ENCODE peak calls at places on chromosomes 4 and X, in four cellular contexts. Q is K562, Z is HepG2, I is GM12878. C is an unnamed sample.

GRCh38 chr4:25667931-25668557 is 12.4 kb downstream of the SLC34A2 start:
- DNase-seq in I (no peak), Q (no peak), Z (peak), C (peak)

GRCh38 chr4:7206385-7206784 is 14.0 kb downstream of the SORCS2 start:
- DNase-seq in Z (no peak), I (no peak), Q (peak), C (no peak)

GRCh38 chr4:76198411-76199237 is 15.0 kb downstream of the SCARB2 start:
- DNase-seq in Q (peak), I (peak), Z (no peak), C (peak)

GRCh38 chrX:7889680-7890079 is 37.5 kb downstream of the PNPLA4 start:
- DNase-seq in Z (no peak), I (no peak), Q (no peak), C (no peak)

GRCh38 chrX:77779695-77780094 is 6.3 kb downstream of the ATRX start:
- DNase-seq in Z (no peak), Q (no peak), I (no peak), C (no peak)

GRCh38 chr4:57109847-57110634 is at the start of gene IGFBP7:
- DNase-seq in I (no peak), Q (peak), Z (no peak), C (peak)

GRCh38 chr4:26161030-26161824 is 159.6 kb upstream of the RBPJ start:
- DNase-seq in Q (no peak), I (no peak), Z (peak), C (peak)

GRCh38 chr4:146520894-146521542 is 722 bp downstream of the SLC10A7 start:
- DNase-seq in Q (peak), I (peak), Z (peak), C (peak)

GRCh38 chr4:122403860-122404259 is 25.0 kb downstream of the ADAD1 start:
- DNase-seq in Q (no peak), Z (no peak), I (no peak), C (no peak)

GRCh38 chr4:159048166-159048886 is 54.6 kb upstream of the RAPGEF2 start:
- DNase-seq in I (no peak), Z (peak), Q (peak), C (peak)

GRCh38 chr4:24973471-24974251 is 57.1 kb downstream of the LGI2 start:
- DNase-seq in Z (peak), Q (no peak), I (no peak), C (no peak)

GRCh38 chrX:76555816-76556215 is 128.3 kb downstream of the MAGEE1 start:
- DNase-seq in I (no peak), Q (peak), Z (peak), C (peak)

GRCh38 chrX:48902135-48902534 is 4.4 kb downstream of the PQBP1 start:
- DNase-seq in I (no peak), Q (no peak), Z (no peak), C (no peak)

GRCh38 chrX:9952313-9952712 is 14.8 kb upstream of the CLDN34 start:
- DNase-seq in Q (no peak), I (no peak), Z (peak), C (no peak)

GRCh38 chrX:9953396-9953795 is 13.8 kb upstream of the CLDN34 start:
- DNase-seq in I (no peak), Q (no peak), Z (no peak), C (no peak)

GRCh38 chrX:9943420-9943819 is 23.7 kb upstream of the CLDN34 start:
- DNase-seq in Z (no peak), I (peak), Q (no peak), C (no peak)

GRCh38 chrX:9947395-9947794 is 19.8 kb upstream of the CLDN34 start:
- DNase-seq in I (no peak), Q (no peak), Z (no peak), C (no peak)

GRCh38 chrX:9948406-9948805 is 18.8 kb upstream of the CLDN34 start:
- DNase-seq in I (no peak), Q (no peak), Z (no peak), C (no peak)
- TF ChIP-seq FOXK2 in I (no peak), Q (no peak), Z (no peak), C (no peak)

DNA sequence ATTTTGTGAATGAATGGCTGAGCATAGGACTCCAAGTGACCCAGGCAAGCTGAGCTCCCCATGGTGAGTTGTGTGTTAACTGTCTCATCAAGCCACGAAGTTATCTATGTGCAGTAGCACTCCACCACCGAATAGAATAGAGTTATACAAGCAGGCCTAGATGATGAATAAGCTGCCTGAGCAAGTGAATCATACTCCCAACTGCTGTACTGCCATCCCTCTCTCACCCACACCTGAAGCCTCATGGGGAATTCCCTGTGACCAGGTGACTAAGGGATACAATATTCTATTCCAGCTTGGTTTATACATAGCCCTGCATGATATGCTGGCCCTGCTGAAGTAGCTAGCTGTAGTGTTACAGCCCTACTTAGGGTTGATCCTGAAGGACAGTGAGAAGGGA is 38.6 kb downstream of the KDM5C start:
- DNase-seq in Q (no peak), Z (no peak), I (no peak), C (no peak)
- TF ChIP-seq BHLHE40 in Q (no peak), Z (no peak), I (no peak), C (no peak)

DNA sequence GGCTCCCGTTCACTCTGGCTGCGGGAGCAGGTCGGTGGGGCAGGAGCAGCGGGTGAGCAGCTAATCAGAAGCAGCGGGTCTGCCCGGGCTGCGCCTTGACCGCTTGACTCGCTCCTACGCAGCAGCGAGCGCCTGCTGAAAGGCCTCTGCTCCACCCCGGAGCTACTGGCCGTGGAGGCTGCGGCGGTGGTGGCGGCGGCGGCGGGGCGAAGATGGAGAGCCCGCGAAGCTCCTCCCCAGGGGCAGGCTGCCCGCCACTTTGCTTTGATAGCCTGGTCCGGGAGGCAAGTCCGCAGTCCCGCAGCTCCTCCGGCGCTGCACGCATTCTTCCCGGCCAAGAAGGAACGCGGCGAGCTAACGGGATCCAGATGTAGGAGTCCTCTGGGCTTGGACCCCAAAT is 36.7 kb downstream of the PJA1 start:
- DNase-seq in I (no peak), Z (no peak), Q (no peak), C (no peak)
- TF ChIP-seq FOXK2 in I (no peak), Z (no peak), Q (no peak), C (no peak)

GRCh38 chrX:119223784-119224183 is 12.3 kb upstream of the PGRMC1 start:
- DNase-seq in Z (no peak), I (no peak), Q (no peak), C (no peak)

GRCh38 chrX:119222932-119223331 is 13.2 kb upstream of the PGRMC1 start:
- DNase-seq in Q (no peak), I (no peak), Z (no peak), C (no peak)

GRCh38 chrX:119218198-119218597 is 17.9 kb upstream of the PGRMC1 start:
- DNase-seq in Z (no peak), I (no peak), Q (peak), C (peak)
- TF ChIP-seq BHLHE40 in Z (no peak), I (no peak), Q (no peak), C (no peak)

DNA sequence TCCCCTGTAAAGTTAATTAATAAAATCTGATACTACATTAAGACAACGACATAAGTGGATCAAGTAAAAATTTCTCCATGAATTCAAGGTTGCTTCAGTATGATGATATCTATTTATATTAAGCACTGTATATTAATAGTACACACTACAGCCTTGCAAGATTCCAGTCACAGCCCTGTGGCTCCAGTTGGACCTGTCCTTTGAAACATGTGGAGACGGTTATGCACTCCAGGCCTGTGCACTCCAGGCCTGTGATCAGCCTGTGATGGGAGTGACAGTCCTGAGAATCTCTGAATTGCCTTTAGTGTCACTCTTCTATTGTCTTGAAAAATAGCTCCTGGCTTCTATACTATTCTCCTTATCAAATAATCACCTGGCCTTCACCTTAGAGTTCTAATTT is 981.1 kb upstream of the AGA start:
- DNase-seq in Q (no peak), I (no peak), Z (no peak), C (no peak)
- TF ChIP-seq FOXK2 in Q (no peak), I (no peak), Z (no peak), C (no peak)

DNA sequence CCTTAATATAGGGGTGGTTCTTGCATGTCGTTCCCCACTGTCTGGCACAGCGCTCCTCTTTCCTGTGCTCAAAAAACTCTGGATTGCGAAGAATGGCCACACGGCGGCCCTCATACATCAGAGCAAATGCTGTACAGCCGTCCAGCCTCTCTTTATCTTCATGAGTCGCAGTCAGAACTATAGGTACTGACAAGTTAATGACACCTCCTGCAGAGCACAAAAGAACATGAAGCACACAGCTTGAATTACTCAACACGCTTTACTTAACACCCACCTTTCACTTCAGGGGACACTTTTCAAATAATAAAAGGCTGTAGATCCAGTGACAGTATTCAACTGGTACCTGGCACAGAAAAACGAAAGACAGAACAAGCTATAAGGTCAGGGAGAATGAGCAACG is 65.3 kb downstream of the PAPSS1 start:
- DNase-seq in Z (peak), I (no peak), Q (no peak), C (peak)
- TF ChIP-seq BHLHE40 in Z (no peak), I (no peak), Q (no peak), C (no peak)

C was measured in HEK293T.